ENCODE peak calls at places on chromosomes 7 and 10, in ten cellular contexts. One of them, this sample, is unnamed.

GRCh38 chr7:50838675-50839377 is 56.1 kb upstream of the GRB10 start:
- DNase-seq in fibroblast of villous mesenchyme: peak
- DNase-seq in CD8-positive, alpha-beta T cell: no peak
- DNase-seq in GM12878: no peak
- DNase-seq in astrocyte of the spinal cord: peak
- DNase-seq in fibroblast of lung: peak
- DNase-seq in pancreas: no peak
- DNase-seq in A549: no peak
- DNase-seq in fibroblast of the aortic adventitia: peak
- DNase-seq in WTC11: no peak
- DNase-seq in this sample: no peak

GRCh38 chr7:2309889-2310331 is 4.3 kb downstream of the SNX8 start:
- DNase-seq in fibroblast of villous mesenchyme: peak
- DNase-seq in CD8-positive, alpha-beta T cell: no peak
- DNase-seq in GM12878: no peak
- DNase-seq in astrocyte of the spinal cord: peak
- DNase-seq in fibroblast of lung: peak
- DNase-seq in pancreas: no peak
- DNase-seq in A549: peak
- DNase-seq in fibroblast of the aortic adventitia: no peak
- DNase-seq in WTC11: peak
- DNase-seq in this sample: no peak

GRCh38 chr10:33617381-33617780 is 282.9 kb upstream of the NRP1 start:
- DNase-seq in fibroblast of villous mesenchyme: peak
- DNase-seq in CD8-positive, alpha-beta T cell: no peak
- DNase-seq in GM12878: no peak
- DNase-seq in astrocyte of the spinal cord: no peak
- DNase-seq in fibroblast of lung: peak
- DNase-seq in pancreas: no peak
- DNase-seq in A549: no peak
- DNase-seq in fibroblast of the aortic adventitia: peak
- DNase-seq in WTC11: no peak
- DNase-seq in this sample: no peak

GRCh38 chr7:33558961-33559710 is 346.2 kb upstream of the BMPER start:
- DNase-seq in fibroblast of villous mesenchyme: peak
- DNase-seq in CD8-positive, alpha-beta T cell: no peak
- DNase-seq in GM12878: no peak
- DNase-seq in astrocyte of the spinal cord: no peak
- DNase-seq in fibroblast of lung: no peak
- DNase-seq in pancreas: no peak
- DNase-seq in A549: no peak
- DNase-seq in fibroblast of the aortic adventitia: no peak
- DNase-seq in WTC11: no peak
- DNase-seq in this sample: no peak

GRCh38 chr10:11595395-11595692 is 16.1 kb downstream of the USP6NL start:
- DNase-seq in fibroblast of villous mesenchyme: peak
- DNase-seq in CD8-positive, alpha-beta T cell: no peak
- DNase-seq in GM12878: no peak
- DNase-seq in astrocyte of the spinal cord: peak
- DNase-seq in fibroblast of lung: peak
- DNase-seq in pancreas: no peak
- DNase-seq in A549: no peak
- DNase-seq in fibroblast of the aortic adventitia: peak
- DNase-seq in WTC11: no peak
- DNase-seq in this sample: no peak

GRCh38 chr7:158390460-158390859 is 197.2 kb downstream of the PTPRN2 start:
- DNase-seq in fibroblast of villous mesenchyme: no peak
- DNase-seq in CD8-positive, alpha-beta T cell: no peak
- DNase-seq in GM12878: no peak
- DNase-seq in astrocyte of the spinal cord: no peak
- DNase-seq in fibroblast of lung: no peak
- DNase-seq in pancreas: no peak
- DNase-seq in A549: no peak
- DNase-seq in fibroblast of the aortic adventitia: no peak
- DNase-seq in WTC11: no peak
- DNase-seq in this sample: no peak

GRCh38 chr10:100037758-100038315 is 28.1 kb upstream of the DNMBP start:
- DNase-seq in fibroblast of villous mesenchyme: no peak
- DNase-seq in CD8-positive, alpha-beta T cell: no peak
- DNase-seq in GM12878: no peak
- DNase-seq in astrocyte of the spinal cord: no peak
- DNase-seq in fibroblast of lung: no peak
- DNase-seq in pancreas: no peak
- DNase-seq in A549: no peak
- DNase-seq in fibroblast of the aortic adventitia: no peak
- DNase-seq in WTC11: no peak
- DNase-seq in this sample: no peak

GRCh38 chr10:92816106-92816505 is 32.2 kb upstream of the EXOC6 start:
- DNase-seq in fibroblast of villous mesenchyme: no peak
- DNase-seq in CD8-positive, alpha-beta T cell: no peak
- DNase-seq in GM12878: no peak
- DNase-seq in astrocyte of the spinal cord: no peak
- DNase-seq in fibroblast of lung: peak
- DNase-seq in pancreas: no peak
- DNase-seq in A549: no peak
- DNase-seq in fibroblast of the aortic adventitia: peak
- DNase-seq in WTC11: no peak
- DNase-seq in this sample: no peak

GRCh38 chr7:20121404-20121803 is 95.8 kb downstream of the MACC1 start:
- DNase-seq in fibroblast of villous mesenchyme: no peak
- DNase-seq in CD8-positive, alpha-beta T cell: no peak
- DNase-seq in GM12878: no peak
- DNase-seq in astrocyte of the spinal cord: no peak
- DNase-seq in fibroblast of lung: no peak
- DNase-seq in pancreas: no peak
- DNase-seq in A549: no peak
- DNase-seq in fibroblast of the aortic adventitia: no peak
- DNase-seq in WTC11: no peak
- DNase-seq in this sample: no peak

GRCh38 chr7:20112646-20113045 is 104.5 kb downstream of the MACC1 start:
- DNase-seq in fibroblast of villous mesenchyme: no peak
- DNase-seq in CD8-positive, alpha-beta T cell: no peak
- DNase-seq in GM12878: no peak
- DNase-seq in astrocyte of the spinal cord: no peak
- DNase-seq in fibroblast of lung: no peak
- DNase-seq in pancreas: no peak
- DNase-seq in A549: no peak
- DNase-seq in fibroblast of the aortic adventitia: no peak
- DNase-seq in WTC11: no peak
- DNase-seq in this sample: no peak

GRCh38 chr7:20114463-20114862 is 102.7 kb downstream of the MACC1 start:
- DNase-seq in fibroblast of villous mesenchyme: no peak
- DNase-seq in CD8-positive, alpha-beta T cell: no peak
- DNase-seq in GM12878: peak
- DNase-seq in astrocyte of the spinal cord: no peak
- DNase-seq in fibroblast of lung: peak
- DNase-seq in pancreas: no peak
- DNase-seq in A549: no peak
- DNase-seq in fibroblast of the aortic adventitia: no peak
- DNase-seq in WTC11: no peak
- DNase-seq in this sample: no peak

GRCh38 chr7:20113423-20114027 is 103.7 kb downstream of the MACC1 start:
- DNase-seq in fibroblast of villous mesenchyme: no peak
- DNase-seq in CD8-positive, alpha-beta T cell: no peak
- DNase-seq in GM12878: peak
- DNase-seq in astrocyte of the spinal cord: no peak
- DNase-seq in fibroblast of lung: no peak
- DNase-seq in pancreas: no peak
- DNase-seq in A549: no peak
- DNase-seq in fibroblast of the aortic adventitia: no peak
- DNase-seq in WTC11: no peak
- DNase-seq in this sample: no peak

DNA sequence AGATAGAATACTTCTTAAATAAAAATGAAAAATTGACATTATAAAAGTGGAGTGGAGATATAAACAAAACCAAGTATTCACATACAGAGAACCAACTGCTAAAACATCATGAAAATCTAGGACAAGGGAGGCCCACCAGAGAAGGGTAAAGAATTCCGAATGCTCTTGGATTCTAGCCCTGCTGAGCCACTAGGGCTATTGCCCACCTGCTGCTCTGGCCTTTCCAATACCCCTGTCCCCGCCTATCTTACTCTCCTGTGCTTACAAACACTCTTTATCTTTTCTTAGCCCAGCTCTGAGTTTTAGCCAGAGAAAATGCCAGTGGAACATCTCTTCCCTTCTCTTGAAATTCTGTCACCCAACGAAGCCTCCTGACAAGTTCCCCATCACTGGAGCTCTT is 100.3 kb downstream of the MACC1 start:
- DNase-seq in fibroblast of villous mesenchyme: no peak
- DNase-seq in CD8-positive, alpha-beta T cell: no peak
- DNase-seq in GM12878: no peak
- DNase-seq in astrocyte of the spinal cord: no peak
- DNase-seq in fibroblast of lung: no peak
- DNase-seq in pancreas: no peak
- DNase-seq in A549: no peak
- DNase-seq in fibroblast of the aortic adventitia: no peak
- DNase-seq in WTC11: peak
- DNase-seq in this sample: no peak
- TF ChIP-seq CTCF in fibroblast of villous mesenchyme: no peak
- TF ChIP-seq CTCF in CD8-positive, alpha-beta T cell: no peak
- TF ChIP-seq CTCF in GM12878: no peak
- TF ChIP-seq CTCF in astrocyte of the spinal cord: no peak
- TF ChIP-seq CTCF in fibroblast of lung: no peak
- TF ChIP-seq CTCF in pancreas: no peak
- TF ChIP-seq CTCF in A549: no peak
- TF ChIP-seq CTCF in fibroblast of the aortic adventitia: no peak
- TF ChIP-seq CTCF in WTC11: no peak
- TF ChIP-seq CTCF in this sample: no peak

DNA sequence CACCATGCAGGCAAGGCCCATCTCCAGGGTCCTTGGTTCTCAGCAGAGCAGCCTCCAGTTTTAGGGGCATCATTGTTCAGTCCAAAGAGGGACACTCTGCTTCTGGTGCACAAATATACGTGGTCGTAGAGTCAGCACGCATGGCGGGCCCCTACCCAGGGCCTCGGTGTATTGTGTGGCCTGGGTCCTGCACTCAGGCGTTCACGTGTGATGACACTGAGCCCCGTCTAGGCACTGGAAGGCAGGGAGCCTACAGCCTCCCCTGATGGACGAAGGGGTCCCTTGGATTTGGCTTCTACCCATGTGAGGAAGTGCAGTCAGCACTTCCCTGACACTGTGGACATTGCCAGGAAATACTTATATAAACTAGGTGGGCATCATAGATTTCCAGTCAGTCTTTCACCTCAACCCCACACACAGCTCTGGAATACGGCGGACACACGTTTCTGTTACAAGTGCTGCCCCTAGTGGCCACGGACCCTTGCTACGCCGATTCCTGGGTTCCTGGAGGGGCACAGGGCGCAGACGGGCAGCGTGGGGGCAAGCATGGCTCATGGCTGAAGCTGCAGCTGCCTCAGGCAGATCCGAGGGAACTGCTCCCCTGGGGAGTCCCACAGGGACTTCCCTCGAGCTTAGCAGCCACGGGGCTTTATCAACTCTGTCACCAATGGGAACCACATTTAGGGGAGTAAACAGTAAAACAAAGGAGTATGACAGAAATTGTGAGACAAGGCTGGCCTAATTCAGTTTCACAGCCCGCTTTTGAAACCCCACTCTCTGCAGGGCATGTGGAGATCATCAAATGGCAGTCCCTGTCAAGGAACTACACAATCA is 25.4 kb downstream of the AIFM2 start:
- DNase-seq in fibroblast of villous mesenchyme: no peak
- DNase-seq in CD8-positive, alpha-beta T cell: no peak
- DNase-seq in GM12878: peak
- DNase-seq in astrocyte of the spinal cord: no peak
- DNase-seq in fibroblast of lung: no peak
- DNase-seq in pancreas: peak
- DNase-seq in A549: no peak
- DNase-seq in fibroblast of the aortic adventitia: no peak
- DNase-seq in WTC11: peak
- DNase-seq in this sample: peak
- TF ChIP-seq CTCF in fibroblast of villous mesenchyme: peak
- TF ChIP-seq CTCF in CD8-positive, alpha-beta T cell: peak
- TF ChIP-seq CTCF in GM12878: peak
- TF ChIP-seq CTCF in astrocyte of the spinal cord: peak
- TF ChIP-seq CTCF in fibroblast of lung: peak
- TF ChIP-seq CTCF in pancreas: peak
- TF ChIP-seq CTCF in A549: peak
- TF ChIP-seq CTCF in fibroblast of the aortic adventitia: peak
- TF ChIP-seq CTCF in WTC11: peak
- TF ChIP-seq CTCF in this sample: peak

GRCh38 chr10:114239117-114239993 is at the start of gene VWA2:
- DNase-seq in fibroblast of villous mesenchyme: no peak
- DNase-seq in CD8-positive, alpha-beta T cell: peak
- DNase-seq in GM12878: no peak
- DNase-seq in astrocyte of the spinal cord: no peak
- DNase-seq in fibroblast of lung: no peak
- DNase-seq in pancreas: peak
- DNase-seq in A549: peak
- DNase-seq in fibroblast of the aortic adventitia: no peak
- DNase-seq in WTC11: peak
- DNase-seq in this sample: peak
- TF ChIP-seq CTCF in fibroblast of villous mesenchyme: no peak
- TF ChIP-seq CTCF in CD8-positive, alpha-beta T cell: no peak
- TF ChIP-seq CTCF in GM12878: peak
- TF ChIP-seq CTCF in astrocyte of the spinal cord: no peak
- TF ChIP-seq CTCF in fibroblast of lung: no peak
- TF ChIP-seq CTCF in pancreas: no peak
- TF ChIP-seq CTCF in A549: no peak
- TF ChIP-seq CTCF in fibroblast of the aortic adventitia: no peak
- TF ChIP-seq CTCF in WTC11: no peak
- TF ChIP-seq CTCF in this sample: no peak

GRCh38 chr10:84205853-84206513 is 11.6 kb downstream of the CDHR1 start:
- DNase-seq in fibroblast of villous mesenchyme: no peak
- DNase-seq in CD8-positive, alpha-beta T cell: no peak
- DNase-seq in GM12878: no peak
- DNase-seq in astrocyte of the spinal cord: no peak
- DNase-seq in fibroblast of lung: no peak
- DNase-seq in pancreas: no peak
- DNase-seq in A549: no peak
- DNase-seq in fibroblast of the aortic adventitia: no peak
- DNase-seq in WTC11: no peak
- DNase-seq in this sample: no peak

GRCh38 chr10:84202349-84202748 is 8.0 kb downstream of the CDHR1 start:
- DNase-seq in fibroblast of villous mesenchyme: no peak
- DNase-seq in CD8-positive, alpha-beta T cell: no peak
- DNase-seq in GM12878: no peak
- DNase-seq in astrocyte of the spinal cord: no peak
- DNase-seq in fibroblast of lung: no peak
- DNase-seq in pancreas: no peak
- DNase-seq in A549: no peak
- DNase-seq in fibroblast of the aortic adventitia: no peak
- DNase-seq in WTC11: no peak
- DNase-seq in this sample: no peak

GRCh38 chr10:84205049-84205852 is 10.9 kb downstream of the CDHR1 start:
- DNase-seq in fibroblast of villous mesenchyme: peak
- DNase-seq in CD8-positive, alpha-beta T cell: peak
- DNase-seq in GM12878: peak
- DNase-seq in astrocyte of the spinal cord: peak
- DNase-seq in fibroblast of lung: peak
- DNase-seq in pancreas: no peak
- DNase-seq in A549: peak
- DNase-seq in fibroblast of the aortic adventitia: peak
- DNase-seq in WTC11: peak
- DNase-seq in this sample: peak

GRCh38 chr10:84204610-84205009 is 10.3 kb downstream of the CDHR1 start:
- DNase-seq in fibroblast of villous mesenchyme: no peak
- DNase-seq in CD8-positive, alpha-beta T cell: no peak
- DNase-seq in GM12878: no peak
- DNase-seq in astrocyte of the spinal cord: no peak
- DNase-seq in fibroblast of lung: no peak
- DNase-seq in pancreas: no peak
- DNase-seq in A549: no peak
- DNase-seq in fibroblast of the aortic adventitia: no peak
- DNase-seq in WTC11: no peak
- DNase-seq in this sample: no peak

GRCh38 chr10:84204122-84204521 is 9.8 kb downstream of the CDHR1 start:
- DNase-seq in fibroblast of villous mesenchyme: no peak
- DNase-seq in CD8-positive, alpha-beta T cell: no peak
- DNase-seq in GM12878: no peak
- DNase-seq in astrocyte of the spinal cord: no peak
- DNase-seq in fibroblast of lung: no peak
- DNase-seq in pancreas: no peak
- DNase-seq in A549: no peak
- DNase-seq in fibroblast of the aortic adventitia: no peak
- DNase-seq in WTC11: peak
- DNase-seq in this sample: no peak
- TF ChIP-seq CTCF in fibroblast of villous mesenchyme: peak
- TF ChIP-seq CTCF in CD8-positive, alpha-beta T cell: no peak
- TF ChIP-seq CTCF in GM12878: peak
- TF ChIP-seq CTCF in astrocyte of the spinal cord: peak
- TF ChIP-seq CTCF in fibroblast of lung: no peak
- TF ChIP-seq CTCF in pancreas: no peak
- TF ChIP-seq CTCF in A549: no peak
- TF ChIP-seq CTCF in fibroblast of the aortic adventitia: peak
- TF ChIP-seq CTCF in WTC11: peak
- TF ChIP-seq CTCF in this sample: peak